ENCODE peak calls at places on chromosomes 6 and 20, in five cellular contexts. O is breast epithelium, Y is PC-9, F is PC-3, M is heart right ventricle. Q is an unnamed sample. For H3K4me1, the result is how much of the 10 kb centered on the place peaks cover.

GRCh38 chr6:100176321-100176950 is 182.4 kb upstream of the MCHR2 start:
- DNase-seq in O (no peak), Y (peak), F (peak), M (no peak), Q (no peak)

GRCh38 chr6:11242709-11243108 is 10.2 kb upstream of the NEDD9 start:
- DNase-seq in O (no peak), Y (peak), F (no peak), M (no peak), Q (no peak)

GRCh38 chr20:21901470-21902275 is 196.2 kb downstream of the PAX1 start:
- DNase-seq in O (no peak), Y (no peak), F (peak), M (peak), Q (no peak)

GRCh38 chr6:26284537-26285142 is 80.4 kb upstream of the BTN3A2 start:
- DNase-seq in O (peak), Y (peak), F (peak), M (peak), Q (peak)

GRCh38 chr6:48928937-48929336 is 534.1 kb downstream of the MMUT start:
- DNase-seq in O (no peak), Y (no peak), F (peak), M (no peak), Q (no peak)

GRCh38 chr6:30819287-30819917 is 64.9 kb upstream of the DDR1 start:
- DNase-seq in O (no peak), Y (no peak), F (peak), M (no peak), Q (no peak)

GRCh38 chr6:99945995-99946394 is 48.0 kb downstream of the MCHR2 start:
- DNase-seq in O (no peak), Y (no peak), F (no peak), M (no peak), Q (no peak)

GRCh38 chr20:19626896-19627295 is 131.2 kb upstream of the RIN2 start:
- DNase-seq in O (no peak), Y (no peak), F (peak), M (no peak), Q (no peak)

GRCh38 chr20:6663104-6663503 is 104.4 kb upstream of the BMP2 start:
- DNase-seq in O (no peak), Y (no peak), F (no peak), M (no peak), Q (no peak)

GRCh38 chr6:85484941-85485340 is 35.1 kb downstream of the NT5E start:
- DNase-seq in O (no peak), Y (no peak), F (no peak), M (no peak), Q (no peak)

GRCh38 chr6:170298688-170299087 is 7.8 kb upstream of the DLL1 start:
- DNase-seq in O (no peak), Y (no peak), F (peak), M (no peak), Q (no peak)

GRCh38 chr20:14744723-14745122 is 407.3 kb upstream of the FLRT3 start:
- DNase-seq in O (no peak), Y (no peak), F (no peak), M (no peak), Q (no peak)

GRCh38 chr6:4610256-4610655 is 165.9 kb upstream of the CDYL start:
- DNase-seq in O (peak), Y (no peak), F (no peak), M (peak), Q (no peak)

GRCh38 chr6:2037230-2037926 is 208.0 kb downstream of the GMDS start:
- DNase-seq in O (no peak), Y (no peak), F (peak), M (no peak), Q (no peak)
- TF ChIP-seq CTCF in O (no peak), Y (no peak), F (peak), M (no peak), Q (no peak)

DNA sequence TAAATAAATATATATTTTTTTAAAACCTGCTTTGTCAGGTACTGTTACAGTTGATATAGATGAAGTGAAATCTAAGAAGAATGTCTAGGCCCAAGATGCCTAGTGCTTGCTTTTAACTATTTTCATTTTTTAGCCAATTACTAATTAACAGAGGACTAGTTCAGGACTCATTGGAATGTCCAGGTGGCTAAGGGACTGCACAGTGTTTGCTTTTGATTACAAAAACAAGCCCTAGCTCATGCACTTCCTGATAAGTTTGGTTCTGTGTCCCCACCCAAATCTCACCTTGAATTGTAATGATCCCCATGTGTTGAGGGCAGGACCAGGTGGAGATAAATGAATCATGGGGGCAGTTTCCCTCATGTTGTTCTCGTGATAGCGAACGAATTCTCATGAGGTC is 417.1 kb downstream of the PLCB1 start:
- DNase-seq in O (no peak), Y (no peak), F (no peak), M (no peak), Q (no peak)
- H3K4me1 ChIP-seq in O (under half), Y (under half), F (under half), M (under half), Q (under half)

GRCh38 chr6:89161326-89162046 is 15.6 kb downstream of the PM20D2 start:
- DNase-seq in O (no peak), Y (no peak), F (no peak), M (no peak), Q (no peak)
- TF ChIP-seq CTCF in O (no peak), Y (no peak), F (no peak), M (no peak), Q (no peak)

GRCh38 chr6:34225551-34225950 is 11.1 kb upstream of the HMGA1 start:
- DNase-seq in O (no peak), Y (peak), F (no peak), M (no peak), Q (no peak)
- H3K4me1 ChIP-seq in O (under half), Y (half or more), F (under half), M (under half), Q (under half)

GRCh38 chr20:34820805-34821578 is 4.5 kb downstream of the NCOA6 start:
- DNase-seq in O (no peak), Y (no peak), F (no peak), M (no peak), Q (no peak)

GRCh38 chr20:34824026-34824860 is 1.2 kb downstream of the NCOA6 start:
- DNase-seq in O (peak), Y (peak), F (peak), M (peak), Q (peak)

GRCh38 chr20:34829191-34829590 is 3.7 kb upstream of the NCOA6 start:
- DNase-seq in O (no peak), Y (no peak), F (no peak), M (no peak), Q (no peak)

GRCh38 chr20:34825530-34826362 is at the start of gene NCOA6:
- DNase-seq in O (peak), Y (no peak), F (peak), M (peak), Q (peak)

GRCh38 chr20:34824861-34825529 is 456 bp downstream of the NCOA6 start:
- DNase-seq in O (peak), Y (no peak), F (peak), M (peak), Q (peak)
- TF ChIP-seq CTCF in O (no peak), Y (no peak), F (no peak), M (no peak), Q (no peak)